ENCODE peak calls at places on chromosomes 4 and X, in four cellular contexts. D is nephron progenitor cell, H is Right ventricle myocardium superior, M is spleen. S is an unnamed sample.

GRCh38 chrX:39309018-39309620 is 507.9 kb downstream of the MID1IP1 start:
- DNase-seq in D (no peak), H (no peak), M (no peak), S (no peak)

GRCh38 chr4:76902233-76902890 is 4.4 kb upstream of the SOWAHB start:
- DNase-seq in D (no peak), H (no peak), M (no peak), S (no peak)

GRCh38 chrX:151999813-152000212 is 25.3 kb upstream of the GABRE start:
- DNase-seq in D (no peak), H (no peak), M (no peak), S (no peak)

GRCh38 chr4:24279911-24280375 is 304.4 kb downstream of the DHX15 start:
- DNase-seq in D (no peak), H (no peak), M (no peak), S (no peak)

GRCh38 chr4:8050555-8051206 is 107.9 kb downstream of the ABLIM2 start:
- DNase-seq in D (peak; percentile 49), H (peak; percentile 91), M (no peak), S (no peak)

GRCh38 chr4:176443117-176443516 is 123.4 kb downstream of the SPCS3 start:
- DNase-seq in D (no peak), H (no peak), M (no peak), S (no peak)

GRCh38 chrX:153537526-153538295 is 20.3 kb downstream of the ATP2B3 start:
- DNase-seq in D (no peak), H (no peak), M (no peak), S (no peak)

GRCh38 chr4:648579-649292 is 23.4 kb downstream of the PDE6B start:
- DNase-seq in D (peak; percentile 55), H (no peak), M (peak; percentile 53), S (no peak)

GRCh38 chr4:117783716-117784115 is 250.6 kb upstream of the NDST3 start:
- DNase-seq in D (no peak), H (no peak), M (no peak), S (no peak)

GRCh38 chr4:123661080-123661737 is 264.6 kb downstream of the SPRY1 start:
- DNase-seq in D (no peak), H (no peak), M (no peak), S (no peak)

GRCh38 chrX:17703201-17703600 is 34.1 kb upstream of the SCML1 start:
- DNase-seq in D (no peak), H (no peak), M (no peak), S (no peak)

GRCh38 chr4:140426610-140427103 is 791 bp downstream of the CLGN start:
- DNase-seq in D (peak; percentile 55), H (peak; percentile 59), M (no peak), S (peak; percentile 40)

GRCh38 chrX:38799995-38800394 is 1.3 kb upstream of the MID1IP1 start:
- DNase-seq in D (no peak), H (no peak), M (no peak), S (no peak)

GRCh38 chrX:11437642-11438379 is 144.6 kb downstream of the AMELX start:
- DNase-seq in D (no peak), H (peak; percentile 63), M (no peak), S (no peak)

GRCh38 chr4:181970356-181970755 is 272.8 kb upstream of the TENM3 start:
- DNase-seq in D (no peak), H (no peak), M (no peak), S (no peak)

GRCh38 chr4:185318679-185319078 is 77.0 kb downstream of the LRP2BP start:
- DNase-seq in D (no peak), H (no peak), M (no peak), S (no peak)

GRCh38 chr4:46648088-46648744 is 258.3 kb upstream of the GABRA2 start:
- DNase-seq in D (peak; percentile 20), H (no peak), M (no peak), S (peak; percentile 15)

S was measured in endothelial cell.